ENCODE peak calls at places on chromosomes 12 and 14, in six cellular contexts. N, L, M, D, F and O are unnamed samples.

GRCh38 chr12:2998789-2999264 is 39.6 kb downstream of the TEAD4 start:
- DNase-seq in N (peak; percentile 65), L (peak; percentile 93), M (peak; percentile 74), D (peak; percentile 87), F (no peak), O (peak; percentile 98)

GRCh38 chr14:68011629-68012028 is 192.1 kb downstream of the RAD51B start:
- DNase-seq in N (no peak), L (no peak), M (no peak), D (no peak), F (no peak), O (no peak)

GRCh38 chr12:15690320-15690719 is 98.9 kb downstream of the EPS8 start:
- DNase-seq in N (no peak), L (no peak), M (no peak), D (no peak), F (no peak), O (no peak)

GRCh38 chr12:14396071-14396470 is 30.6 kb downstream of the ATF7IP start:
- DNase-seq in N (no peak), L (no peak), M (no peak), D (no peak), F (no peak), O (no peak)

GRCh38 chr14:75119056-75119455 is 7.8 kb downstream of the NEK9 start:
- DNase-seq in N (no peak), L (no peak), M (no peak), D (no peak), F (no peak), O (no peak)

GRCh38 chr14:75513911-75514672 is 8.2 kb upstream of the BATF start:
- DNase-seq in N (no peak), L (no peak), M (peak; percentile 46), D (no peak), F (no peak), O (no peak)

GRCh38 chr12:77065361-77066204 is at the start of gene E2F7:
- DNase-seq in N (peak; percentile 87), L (peak; percentile 76), M (peak; percentile 97), D (peak; percentile 87), F (peak; percentile 87), O (peak; percentile 87)

GRCh38 chr14:68384335-68384734 is 408.5 kb downstream of the ZFP36L1 start:
- DNase-seq in N (no peak), L (no peak), M (no peak), D (peak; percentile 72), F (peak; percentile 37), O (no peak)

GRCh38 chr12:106994579-106995220 is 7.8 kb upstream of the MTERF2 start:
- DNase-seq in N (no peak), L (no peak), M (no peak), D (no peak), F (no peak), O (no peak)

GRCh38 chr12:17918013-17918412 is 172.0 kb downstream of the RERGL start:
- DNase-seq in N (no peak), L (no peak), M (no peak), D (no peak), F (no peak), O (no peak)

GRCh38 chr14:48125654-48126053 is 450.2 kb upstream of the MDGA2 start:
- DNase-seq in N (no peak), L (no peak), M (no peak), D (no peak), F (no peak), O (no peak)

GRCh38 chr12:91778091-91778819 is 367.4 kb downstream of the BTG1 start:
- DNase-seq in N (no peak), L (peak; percentile 27), M (no peak), D (no peak), F (no peak), O (no peak)

GRCh38 chr12:122133192-122133950 is 40.6 kb downstream of the IL31 start:
- DNase-seq in N (no peak), L (no peak), M (peak; percentile 62), D (no peak), F (no peak), O (no peak)

GRCh38 chr12:6376079-6376941 is 947 bp upstream of the SCNN1A start:
- DNase-seq in N (peak; percentile 62), L (peak; percentile 76), M (peak; percentile 74), D (peak; percentile 62), F (peak; percentile 75), O (peak; percentile 73)

GRCh38 chr14:89720076-89720687 is 234.3 kb downstream of the EFCAB11 start:
- DNase-seq in N (no peak), L (no peak), M (no peak), D (no peak), F (no peak), O (no peak)

GRCh38 chr12:99605-100004 is 33.0 kb downstream of the IQSEC3 start:
- DNase-seq in N (no peak), L (no peak), M (no peak), D (no peak), F (no peak), O (no peak)

GRCh38 chr14:29607129-29607528 is 320.5 kb downstream of the PRKD1 start:
- DNase-seq in N (no peak), L (no peak), M (no peak), D (no peak), F (no peak), O (no peak)

GRCh38 chr14:38958589-38958988 is 144.4 kb downstream of the SEC23A start:
- DNase-seq in N (no peak), L (no peak), M (no peak), D (no peak), F (no peak), O (no peak)

GRCh38 chr12:39272934-39273770 is 169.8 kb downstream of the KIF21A start:
- DNase-seq in N (no peak), L (no peak), M (peak; percentile 53), D (no peak), F (peak; percentile 20), O (peak; percentile 3)

GRCh38 chr12:95336387-95337067 is 118.9 kb downstream of the VEZT start:
- DNase-seq in N (peak; percentile 78), L (peak; percentile 83), M (peak; percentile 74), D (peak; percentile 72), F (peak; percentile 66), O (no peak)

GRCh38 chr12:7327913-7328312 is 24.0 kb downstream of the ACSM4 start:
- DNase-seq in N (no peak), L (no peak), M (no peak), D (no peak), F (no peak), O (no peak)

GRCh38 chr12:108798551-108799221 is 58.7 kb downstream of the SSH1 start:
- DNase-seq in N (no peak), L (peak; percentile 61), M (no peak), D (no peak), F (peak; percentile 33), O (no peak)

GRCh38 chr12:65497645-65498044 is 219.2 kb downstream of the MSRB3 start:
- DNase-seq in N (no peak), L (no peak), M (no peak), D (no peak), F (no peak), O (no peak)

GRCh38 chr12:87685696-87686095 is 343.5 kb downstream of the C12orf50 start:
- DNase-seq in N (no peak), L (no peak), M (no peak), D (no peak), F (no peak), O (no peak)

GRCh38 chr12:114938487-114939210 is 254.7 kb upstream of the TBX3 start:
- DNase-seq in N (no peak), L (no peak), M (no peak), D (no peak), F (no peak), O (no peak)

GRCh38 chr14:23577710-23578392 is 739 bp downstream of the JPH4 start:
- DNase-seq in N (peak; percentile 64), L (no peak), M (peak; percentile 71), D (no peak), F (no peak), O (no peak)
- TF ChIP-seq POLR2A in N (no peak), L (no peak), M (no peak), D (no peak), F (no peak), O (no peak)

DNA sequence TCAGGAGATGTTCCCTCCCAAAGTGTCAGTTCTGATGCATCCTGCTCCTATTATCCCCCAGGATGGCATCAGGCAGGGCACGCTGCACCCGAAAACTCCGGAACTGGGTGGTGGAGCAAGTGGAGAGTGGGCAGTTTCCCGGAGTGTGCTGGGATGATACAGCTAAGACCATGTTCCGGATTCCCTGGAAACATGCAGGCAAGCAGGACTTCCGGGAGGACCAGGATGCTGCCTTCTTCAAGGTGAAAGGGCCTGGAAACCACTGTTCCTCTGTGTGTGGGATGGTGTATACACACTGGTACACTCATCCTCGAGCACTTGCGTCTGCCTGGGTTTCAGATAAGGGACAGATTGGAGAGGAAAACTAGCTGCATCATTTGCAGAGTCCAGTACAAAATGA is 1.0 kb downstream of the IRF9 start:
- DNase-seq in N (no peak), L (no peak), M (no peak), D (no peak), F (no peak), O (no peak)
- TF ChIP-seq POLR2A in N (no peak), L (no peak), M (no peak), D (no peak), F (no peak), O (no peak)

GRCh38 chr12:56998316-56998715 is 8.0 kb downstream of the ZBTB39 start:
- DNase-seq in N (no peak), L (no peak), M (no peak), D (no peak), F (no peak), O (no peak)
- TF ChIP-seq POLR2A in N (no peak), L (no peak), M (no peak), D (no peak), F (no peak), O (no peak)

GRCh38 chr12:1910468-1910867 is 8.0 kb downstream of the CACNA2D4 start:
- DNase-seq in N (no peak), L (no peak), M (no peak), D (no peak), F (no peak), O (no peak)
- TF ChIP-seq POLR2A in N (no peak), L (no peak), M (no peak), D (no peak), F (no peak), O (no peak)